ENCODE peak calls at places on chromosomes 5 and 9, in eight cellular contexts. B is adrenal gland, R is sigmoid colon, L is astrocyte of the spinal cord, V is A549, P is testis, O is Calu3, X is suprapubic skin. S is an unnamed sample.

GRCh38 chr5:95417971-95418370 is 26.8 kb downstream of the FAM81B start:
- DNase-seq in B (no peak), R (no peak), L (peak; percentile 5), V (no peak), P (no peak), O (no peak), X (no peak), S (no peak)

GRCh38 chr5:144142030-144142825 is 28.2 kb downstream of the YIPF5 start:
- DNase-seq in B (no peak), R (no peak), L (peak; percentile 60), V (peak; percentile 44), P (no peak), O (no peak), X (no peak), S (no peak)

GRCh38 chr5:137954131-137954879 is 65.0 kb downstream of the PKD2L2 start:
- DNase-seq in B (peak; percentile 30), R (peak; percentile 79), L (peak; percentile 91), V (peak; percentile 55), P (no peak), O (no peak), X (no peak), S (no peak)

GRCh38 chr5:69510694-69511093 is 18.1 kb downstream of the OCLN start:
- DNase-seq in B (no peak), R (no peak), L (no peak), V (no peak), P (no peak), O (no peak), X (no peak), S (no peak)

GRCh38 chr5:963310-963672 is 45.3 kb upstream of the NKD2 start:
- DNase-seq in B (no peak), R (no peak), L (no peak), V (no peak), P (no peak), O (no peak), X (no peak), S (no peak)

GRCh38 chr5:25441810-25442209 is 797.0 kb upstream of the CDH10 start:
- DNase-seq in B (no peak), R (no peak), L (no peak), V (no peak), P (no peak), O (no peak), X (no peak), S (no peak)

GRCh38 chr5:27130587-27130986 is 92.2 kb upstream of the CDH9 start:
- DNase-seq in B (no peak), R (no peak), L (peak; percentile 41), V (no peak), P (no peak), O (no peak), X (no peak), S (no peak)

GRCh38 chr5:55450050-55450765 is 84.6 kb downstream of the PLPP1 start:
- DNase-seq in B (no peak), R (no peak), L (peak; percentile 46), V (no peak), P (no peak), O (no peak), X (no peak), S (no peak)

GRCh38 chr5:168022761-168023160 is 268.7 kb upstream of the WWC1 start:
- DNase-seq in B (no peak), R (no peak), L (no peak), V (no peak), P (no peak), O (no peak), X (no peak), S (no peak)

GRCh38 chr5:55577353-55578060 is 42.7 kb upstream of the PLPP1 start:
- DNase-seq in B (no peak), R (peak; percentile 82), L (peak; percentile 53), V (no peak), P (peak; percentile 58), O (no peak), X (no peak), S (no peak)

GRCh38 chr9:131370638-131371037 is 23.2 kb upstream of the PRRC2B start:
- DNase-seq in B (no peak), R (no peak), L (no peak), V (no peak), P (no peak), O (no peak), X (no peak), S (no peak)

GRCh38 chr5:136563489-136563888 is 198.1 kb upstream of the TRPC7 start:
- DNase-seq in B (no peak), R (no peak), L (no peak), V (no peak), P (no peak), O (no peak), X (no peak), S (no peak)

GRCh38 chr9:24036459-24036858 is 210.4 kb upstream of the ELAVL2 start:
- DNase-seq in B (no peak), R (no peak), L (no peak), V (no peak), P (no peak), O (no peak), X (no peak), S (no peak)

GRCh38 chr9:98365724-98366123 is 110.3 kb upstream of the TBC1D2 start:
- DNase-seq in B (no peak), R (no peak), L (no peak), V (no peak), P (no peak), O (no peak), X (no peak), S (no peak)

GRCh38 chr5:173829826-173830225 is 58.3 kb upstream of the CPEB4 start:
- DNase-seq in B (no peak), R (no peak), L (peak; percentile 37), V (no peak), P (no peak), O (no peak), X (no peak), S (no peak)

GRCh38 chr9:128414461-128414860 is 6.2 kb upstream of the CERCAM start:
- DNase-seq in B (no peak), R (no peak), L (no peak), V (peak; percentile 64), P (no peak), O (peak; percentile 32), X (no peak), S (no peak)

GRCh38 chr5:149447373-149448367 is 68.6 kb upstream of the IL17B start:
- DNase-seq in B (no peak), R (no peak), L (no peak), V (no peak), P (no peak), O (no peak), X (no peak), S (no peak)

GRCh38 chr5:149445739-149446369 is 66.8 kb upstream of the IL17B start:
- DNase-seq in B (no peak), R (peak; percentile 94), L (peak; percentile 98), V (peak; percentile 66), P (no peak), O (no peak), X (no peak), S (no peak)

GRCh38 chr5:149452007-149452664 is 73.0 kb upstream of the IL17B start:
- DNase-seq in B (no peak), R (peak; percentile 77), L (peak; percentile 50), V (no peak), P (no peak), O (peak; percentile 85), X (no peak), S (no peak)

GRCh38 chr5:149450199-149450598 is 71.1 kb upstream of the IL17B start:
- DNase-seq in B (no peak), R (peak; percentile 93), L (peak; percentile 65), V (no peak), P (peak; percentile 74), O (no peak), X (no peak), S (no peak)

GRCh38 chr5:149448831-149449714 is 70.0 kb upstream of the IL17B start:
- DNase-seq in B (no peak), R (no peak), L (no peak), V (no peak), P (no peak), O (no peak), X (no peak), S (no peak)
- TF ChIP-seq CTCF in B (peak; percentile 18), R (peak; percentile 16), L (peak; percentile 55), V (peak; percentile 28), P (no peak), O (peak; percentile 32), X (peak; percentile 11), S (no peak)

DNA sequence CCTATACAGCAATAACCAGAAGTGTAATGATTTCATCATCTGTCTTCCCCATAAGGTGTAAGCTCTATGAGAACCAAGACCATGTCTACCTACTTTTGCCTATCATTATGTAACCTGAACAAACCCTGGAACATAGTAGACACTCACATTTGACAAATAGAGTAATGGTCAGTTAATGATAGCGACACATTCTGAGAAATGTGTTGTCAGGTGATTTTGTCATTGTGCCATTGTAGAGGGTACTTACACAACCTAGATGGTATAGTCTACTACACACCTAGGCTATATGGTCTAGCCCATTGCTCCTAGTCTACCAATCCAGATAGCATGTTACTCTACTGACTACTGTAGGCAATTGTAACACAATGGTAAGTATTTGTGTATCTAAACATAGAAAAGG is 22.3 kb upstream of the WDR41 start:
- DNase-seq in B (no peak), R (no peak), L (no peak), V (no peak), P (no peak), O (no peak), X (no peak), S (no peak)
- TF ChIP-seq CTCF in B (no peak), R (no peak), L (no peak), V (no peak), P (no peak), O (no peak), X (no peak), S (no peak)

GRCh38 chr9:124133752-124134151 is 122.2 kb downstream of the LHX2 start:
- DNase-seq in B (peak; percentile 23), R (no peak), L (peak; percentile 34), V (no peak), P (peak; percentile 56), O (peak; percentile 41), X (no peak), S (peak; percentile 36)
- TF ChIP-seq CTCF in B (no peak), R (no peak), L (peak; percentile 54), V (no peak), P (no peak), O (no peak), X (no peak), S (peak; percentile 63)

GRCh38 chr5:157740211-157740610 is 3.3 kb upstream of the LSM11 start:
- DNase-seq in B (no peak), R (no peak), L (no peak), V (peak; percentile 69), P (no peak), O (peak; percentile 43), X (no peak), S (no peak)
- TF ChIP-seq CTCF in B (no peak), R (peak; percentile 25), L (peak; percentile 56), V (peak; percentile 65), P (peak; percentile 16), O (peak; percentile 56), X (peak; percentile 12), S (no peak)

GRCh38 chr5:75584641-75585040 is 26.6 kb upstream of the ANKDD1B start:
- DNase-seq in B (no peak), R (no peak), L (no peak), V (no peak), P (no peak), O (no peak), X (no peak), S (no peak)
- TF ChIP-seq CTCF in B (peak; percentile 7), R (no peak), L (peak; percentile 11), V (peak; percentile 27), P (no peak), O (no peak), X (no peak), S (no peak)